ENCODE peak calls at places on chromosome 5, in five cellular contexts. S is HEK293T; B is Calu3; W is DMS 273 treated with DMSO at 0.1 percent for 48 hours; P is activated T-helper 1 cell treated with anti-CD3 and anti-CD28 coated beads, Interleukin-2, amount 50 U/mL, for 16 hours. O is an unnamed sample.

GRCh38 chr5:89756955-89757354 is 652.6 kb downstream of the CETN3 start:
- DNase-seq in S (no peak), B (no peak), W (peak), P (no peak), O (no peak)

GRCh38 chr5:149422429-149423286 is 43.6 kb upstream of the IL17B start:
- DNase-seq in S (no peak), B (no peak), W (no peak), P (no peak), O (peak)

GRCh38 chr5:135036405-135036804 is 2.4 kb upstream of the PITX1 start:
- DNase-seq in S (no peak), B (no peak), W (no peak), P (no peak), O (no peak)

GRCh38 chr5:173743641-173744343 is 127.3 kb upstream of the BOD1 start:
- DNase-seq in S (no peak), B (no peak), W (no peak), P (no peak), O (no peak)

GRCh38 chr5:150144211-150144801 is 11.3 kb downstream of the PDGFRB start:
- DNase-seq in S (no peak), B (no peak), W (no peak), P (no peak), O (no peak)

GRCh38 chr5:55880453-55880852 is 29.3 kb downstream of the IL31RA start:
- DNase-seq in S (no peak), B (no peak), W (no peak), P (no peak), O (no peak)

GRCh38 chr5:135069895-135070657 is 36.0 kb upstream of the PITX1 start:
- DNase-seq in S (no peak), B (no peak), W (no peak), P (no peak), O (no peak)

GRCh38 chr5:138981131-138981530 is 106.0 kb upstream of the LRRTM2 start:
- DNase-seq in S (no peak), B (no peak), W (no peak), P (no peak), O (no peak)

GRCh38 chr5:157348049-157348400 is 82.1 kb downstream of the CYFIP2 start:
- DNase-seq in S (no peak), B (peak), W (no peak), P (no peak), O (no peak)

GRCh38 chr5:65866837-65867508 is 59.4 kb upstream of the ERBIN start:
- DNase-seq in S (no peak), B (no peak), W (no peak), P (no peak), O (no peak)

GRCh38 chr5:154166901-154167791 is 23.4 kb upstream of the GALNT10 start:
- DNase-seq in S (no peak), B (no peak), W (no peak), P (no peak), O (no peak)

GRCh38 chr5:140633081-140633471 is at the start of gene CD14:
- DNase-seq in S (no peak), B (peak), W (no peak), P (no peak), O (peak)

GRCh38 chr5:17910318-17910717 is 276.1 kb downstream of the TAF11L14 start:
- DNase-seq in S (no peak), B (no peak), W (no peak), P (no peak), O (no peak)

GRCh38 chr5:53039855-53040254 is 50.7 kb downstream of the ITGA2 start:
- DNase-seq in S (no peak), B (no peak), W (no peak), P (no peak), O (no peak)

GRCh38 chr5:126373621-126374416 is 49.4 kb upstream of the GRAMD2B start:
- DNase-seq in S (no peak), B (no peak), W (no peak), P (no peak), O (peak)

GRCh38 chr5:33470544-33470943 is 29.8 kb downstream of the TARS1 start:
- DNase-seq in S (no peak), B (peak), W (no peak), P (no peak), O (no peak)

GRCh38 chr5:144169904-144170275 is 569 bp downstream of the YIPF5 start:
- DNase-seq in S (no peak), B (no peak), W (no peak), P (no peak), O (no peak)

GRCh38 chr5:76493190-76493837 is 90.2 kb downstream of the IQGAP2 start:
- DNase-seq in S (no peak), B (no peak), W (no peak), P (no peak), O (no peak)

GRCh38 chr5:95808013-95808685 is 14.4 kb downstream of the GLRX start:
- DNase-seq in S (no peak), B (no peak), W (no peak), P (no peak), O (peak)

GRCh38 chr5:56514246-56514645 is 281.1 kb upstream of the ANKRD55 start:
- DNase-seq in S (no peak), B (no peak), W (no peak), P (no peak), O (no peak)

GRCh38 chr5:147818290-147818689 is 13.2 kb downstream of the SPINK1 start:
- DNase-seq in S (no peak), B (no peak), W (no peak), P (no peak), O (no peak)

GRCh38 chr5:167653645-167654106 is 637.8 kb upstream of the WWC1 start:
- DNase-seq in S (no peak), B (peak), W (no peak), P (no peak), O (no peak)

GRCh38 chr5:52948418-52949076 is 40.6 kb upstream of the ITGA2 start:
- DNase-seq in S (peak), B (peak), W (no peak), P (no peak), O (peak)

GRCh38 chr5:152599096-152599495 is 194.0 kb upstream of the NMUR2 start:
- DNase-seq in S (no peak), B (no peak), W (no peak), P (no peak), O (no peak)

GRCh38 chr5:141513021-141513626 is 24.2 kb downstream of the PCDHGC5 start:
- DNase-seq in S (no peak), B (no peak), W (no peak), P (no peak), O (peak)

GRCh38 chr5:178113141-178113787 is at the start of gene N4BP3:
- DNase-seq in S (peak), B (peak), W (no peak), P (peak), O (peak)

GRCh38 chr5:6886866-6887265 is 173.6 kb downstream of the TENT4A start:
- DNase-seq in S (no peak), B (no peak), W (no peak), P (no peak), O (no peak)

GRCh38 chr5:171336486-171337206 is 27.6 kb downstream of the TLX3 start:
- DNase-seq in S (no peak), B (peak), W (peak), P (no peak), O (no peak)

GRCh38 chr5:9838906-9839305 is 208.8 kb upstream of the TAS2R1 start:
- DNase-seq in S (no peak), B (no peak), W (no peak), P (no peak), O (no peak)

GRCh38 chr5:163222982-163223381 is 214.4 kb upstream of the CCNG1 start:
- DNase-seq in S (no peak), B (no peak), W (no peak), P (no peak), O (no peak)

GRCh38 chr5:137486707-137487106 is 12.4 kb downstream of the SPOCK1 start:
- DNase-seq in S (no peak), B (no peak), W (no peak), P (no peak), O (no peak)